ENCODE peak calls at places on chromosome 3, in seven cellular contexts. O is stimulated activated CD4-positive, alpha-beta T cell treated with anti-CD3 and anti-CD28 coated beads, Interleukin-2, amount 100 ng/mL, for 48 hours; V is Calu3; R is spleen; L is T-helper 9 cell; K is lower lobe of right lung; D is MV-4-11. P is an unnamed sample.

GRCh38 chr3:32432045-32432710 is 40.5 kb downstream of the CMTM7 start:
- DNase-seq in V (no peak), L (no peak), D (no peak), R (no peak), K (no peak), O (no peak), P (no peak)

GRCh38 chr3:632571-633170 is 436.1 kb downstream of the CHL1 start:
- DNase-seq in V (peak), R (no peak), D (peak), K (no peak), L (no peak), O (peak), P (peak)

GRCh38 chr3:159273070-159273469 is 471.2 kb downstream of the MFSD1 start:
- DNase-seq in O (no peak), D (no peak), V (no peak), R (no peak), L (no peak), K (no peak), P (peak)

GRCh38 chr3:106822204-106822603 is 555.0 kb upstream of the CCDC54 start:
- DNase-seq in D (no peak), O (no peak), V (no peak), K (no peak), R (no peak), L (no peak), P (no peak)

GRCh38 chr3:172323894-172324590 is 124.2 kb downstream of the GHSR start:
- DNase-seq in D (no peak), L (no peak), V (no peak), R (no peak), O (peak), K (no peak), P (peak)

GRCh38 chr3:102529452-102529851 is 94.6 kb downstream of the ZPLD1 start:
- DNase-seq in L (no peak), R (no peak), K (no peak), V (peak), D (no peak), O (no peak), P (peak)

GRCh38 chr3:210649-211048 is 14.1 kb downstream of the CHL1 start:
- DNase-seq in O (no peak), D (no peak), V (no peak), R (no peak), K (no peak), L (no peak), P (no peak)

GRCh38 chr3:32406481-32407408 is 15.1 kb downstream of the CMTM7 start:
- DNase-seq in V (no peak), R (no peak), O (no peak), D (peak), L (no peak), K (no peak), P (no peak)

GRCh38 chr3:172869356-172869755 is 118.8 kb downstream of the ECT2 start:
- DNase-seq in V (peak), D (no peak), O (no peak), L (no peak), K (no peak), R (no peak), P (no peak)

GRCh38 chr3:80244390-80244789 is 476.6 kb upstream of the ROBO1 start:
- DNase-seq in R (no peak), V (no peak), L (no peak), D (no peak), O (no peak), K (no peak), P (no peak)

GRCh38 chr3:38151667-38152265 is 13.3 kb downstream of the MYD88 start:
- DNase-seq in O (no peak), K (no peak), L (no peak), D (peak), V (peak), R (no peak), P (no peak)

GRCh38 chr3:31077021-31077601 is 182.7 kb upstream of the GADL1 start:
- DNase-seq in K (no peak), L (no peak), O (peak), V (no peak), D (no peak), R (no peak), P (peak)

GRCh38 chr3:46903341-46904302 is 26.1 kb downstream of the PTH1R start:
- DNase-seq in V (no peak), K (peak), L (no peak), R (peak), O (no peak), D (peak), P (peak)

GRCh38 chr3:183279371-183279770 is 26.3 kb downstream of the B3GNT5 start:
- DNase-seq in K (no peak), L (no peak), O (no peak), V (no peak), D (no peak), R (no peak), P (no peak)

GRCh38 chr3:19457449-19457848 is 309.1 kb downstream of the KCNH8 start:
- DNase-seq in O (no peak), V (no peak), K (no peak), R (no peak), L (no peak), D (no peak), P (no peak)

GRCh38 chr3:127964053-127964452 is 49.0 kb downstream of the KBTBD12 start:
- DNase-seq in L (no peak), V (no peak), D (peak), R (no peak), O (no peak), K (no peak), P (no peak)

GRCh38 chr3:195236801-195237570 is 34.0 kb downstream of the XXYLT1 start:
- DNase-seq in O (no peak), K (peak), R (peak), V (no peak), D (no peak), L (no peak), P (no peak)

GRCh38 chr3:157146664-157147082 is 13.3 kb downstream of the CCNL1 start:
- DNase-seq in L (no peak), V (no peak), D (no peak), R (no peak), O (no peak), K (no peak), P (no peak)

GRCh38 chr3:151673974-151674373 is 59.8 kb upstream of the AADACL2 start:
- DNase-seq in R (no peak), L (no peak), V (no peak), O (no peak), K (no peak), D (no peak), P (peak)

GRCh38 chr3:158810823-158811425 is 9.1 kb downstream of the MFSD1 start:
- DNase-seq in D (peak), R (no peak), K (no peak), V (no peak), L (no peak), O (no peak), P (no peak)

GRCh38 chr3:148791296-148791695 is 36.3 kb upstream of the CPB1 start:
- DNase-seq in K (no peak), D (no peak), V (no peak), O (no peak), R (no peak), L (no peak), P (no peak)

GRCh38 chr3:31369637-31370036 is 163.1 kb upstream of the STT3B start:
- DNase-seq in O (no peak), L (no peak), V (no peak), D (no peak), K (no peak), R (no peak), P (no peak)

GRCh38 chr3:124928333-124929202 is 6.0 kb downstream of the MUC13 start:
- DNase-seq in D (peak), R (no peak), V (peak), L (peak), K (no peak), O (peak), P (peak)

GRCh38 chr3:8840556-8840955 is 71.1 kb upstream of the OXTR start:
- DNase-seq in O (no peak), K (no peak), L (no peak), D (no peak), V (no peak), R (no peak), P (no peak)

GRCh38 chr3:178705925-178706324 is 169.7 kb downstream of the KCNMB2 start:
- DNase-seq in D (no peak), V (no peak), L (no peak), O (no peak), R (no peak), K (no peak), P (no peak)

GRCh38 chr3:112699436-112699978 is 58.6 kb upstream of the CCDC80 start:
- DNase-seq in K (no peak), D (peak), R (no peak), V (peak), O (no peak), L (no peak), P (peak)

GRCh38 chr3:84946240-84946639 is 12.5 kb upstream of the CADM2 start:
- DNase-seq in D (no peak), R (no peak), V (no peak), K (no peak), L (no peak), O (no peak), P (peak)

GRCh38 chr3:114155370-114155821 is 23.5 kb downstream of the DRD3 start:
- DNase-seq in V (peak), R (no peak), L (no peak), K (no peak), O (peak), D (peak), P (peak)

P was measured in mesendoderm.